ENCODE peak calls at places on chromosomes 12 and 14, in six cellular contexts. R is H9, M is IMR-90, Z is mesenchymal stem cell, U is H1, Q is trophoblast cell. H is an unnamed sample. For H3K4me1, the result is how much of the 10 kb centered on the place peaks cover.

GRCh38 chr12:101707131-101707782 is 9.8 kb downstream of the CHPT1 start:
- DNase-seq in Z (peak), Q (no peak), U (no peak), M (peak), R (no peak), H (no peak)

GRCh38 chr14:33986804-33987203 is 35.9 kb upstream of the EGLN3 start:
- DNase-seq in M (peak), R (no peak), Z (peak), U (no peak), Q (peak), H (no peak)

GRCh38 chr14:67137744-67138371 is 51.4 kb upstream of the GARIN2 start:
- DNase-seq in M (peak), Q (no peak), Z (peak), U (no peak), R (no peak), H (no peak)

GRCh38 chr12:3600039-3600720 is 109.2 kb downstream of the PRMT8 start:
- DNase-seq in Z (no peak), Q (peak), M (no peak), U (no peak), R (peak), H (no peak)

GRCh38 chr12:51752490-51752889 is 96.0 kb downstream of the FIGNL2 start:
- DNase-seq in R (no peak), M (peak), Z (peak), Q (peak), U (no peak), H (peak)

GRCh38 chr12:119671070-119671469 is 3.1 kb downstream of the PRKAB1 start:
- DNase-seq in U (no peak), R (no peak), M (no peak), Z (no peak), Q (no peak), H (no peak)

GRCh38 chr14:25048170-25049126 is 1.5 kb downstream of the STXBP6 start:
- DNase-seq in Z (no peak), M (peak), U (no peak), R (no peak), Q (no peak), H (no peak)

GRCh38 chr12:32877670-32878459 is 18.7 kb downstream of the PKP2 start:
- DNase-seq in Q (no peak), Z (peak), M (no peak), U (no peak), R (no peak), H (no peak)

GRCh38 chr12:128801879-128802391 is 21.8 kb downstream of the SLC15A4 start:
- DNase-seq in R (no peak), Z (peak), U (no peak), Q (no peak), M (peak), H (no peak)

GRCh38 chr12:108616941-108617858 is 16.5 kb downstream of the SELPLG start:
- DNase-seq in R (no peak), Z (peak), M (no peak), Q (no peak), U (no peak), H (no peak)

GRCh38 chr12:124601699-124602098 is 34.3 kb upstream of the NCOR2 start:
- DNase-seq in U (no peak), Z (no peak), Q (no peak), R (no peak), M (no peak), H (no peak)

GRCh38 chr12:98754095-98754494 is 109.0 kb downstream of the APAF1 start:
- DNase-seq in R (no peak), Z (peak), U (no peak), Q (no peak), M (peak), H (no peak)

GRCh38 chr12:1350055-1350933 is 244.1 kb downstream of the FBXL14 start:
- DNase-seq in Z (peak), Q (no peak), U (no peak), R (no peak), M (peak), H (no peak)

GRCh38 chr12:95998611-95999300 is 2.6 kb upstream of the HAL start:
- DNase-seq in U (peak), Q (peak), M (peak), Z (peak), R (peak), H (peak)

GRCh38 chr12:64666054-64666914 is 56.0 kb downstream of the RASSF3 start:
- DNase-seq in U (no peak), Q (no peak), M (peak), R (no peak), Z (peak), H (no peak)
- H2BK5ac ChIP-seq in U (no peak), Q (no peak), M (peak), R (no peak), Z (no peak), H (no peak)

GRCh38 chr14:92686763-92687427 is 61.5 kb downstream of the LGMN start:
- DNase-seq in Q (peak), R (peak), Z (peak), U (peak), M (peak), H (peak)
- H2AFZ ChIP-seq in Q (peak), R (no peak), Z (peak), U (peak), M (peak), H (peak)

GRCh38 chr14:105927661-105928060 is 401.3 kb downstream of the TMEM121 start:
- DNase-seq in Q (no peak), R (no peak), U (no peak), Z (no peak), M (no peak), H (no peak)
- H3K4me1 ChIP-seq in Q (under half), R (under half), U (under half), Z (under half), M (under half), H (under half)

GRCh38 chr12:49828143-49829091 is at the start of gene NCKAP5L:
- DNase-seq in Z (peak), M (peak), R (peak), U (peak), Q (peak), H (peak)

GRCh38 chr12:49825971-49826421 is 2.2 kb downstream of the NCKAP5L start:
- DNase-seq in R (no peak), U (no peak), Q (peak), Z (peak), M (peak), H (no peak)

GRCh38 chr12:49824886-49825285 is 3.3 kb downstream of the NCKAP5L start:
- DNase-seq in U (no peak), Q (peak), M (peak), R (no peak), Z (peak), H (no peak)

GRCh38 chr12:49825360-49825970 is 2.7 kb downstream of the NCKAP5L start:
- DNase-seq in Q (peak), U (no peak), R (no peak), M (peak), Z (peak), H (no peak)

DNA sequence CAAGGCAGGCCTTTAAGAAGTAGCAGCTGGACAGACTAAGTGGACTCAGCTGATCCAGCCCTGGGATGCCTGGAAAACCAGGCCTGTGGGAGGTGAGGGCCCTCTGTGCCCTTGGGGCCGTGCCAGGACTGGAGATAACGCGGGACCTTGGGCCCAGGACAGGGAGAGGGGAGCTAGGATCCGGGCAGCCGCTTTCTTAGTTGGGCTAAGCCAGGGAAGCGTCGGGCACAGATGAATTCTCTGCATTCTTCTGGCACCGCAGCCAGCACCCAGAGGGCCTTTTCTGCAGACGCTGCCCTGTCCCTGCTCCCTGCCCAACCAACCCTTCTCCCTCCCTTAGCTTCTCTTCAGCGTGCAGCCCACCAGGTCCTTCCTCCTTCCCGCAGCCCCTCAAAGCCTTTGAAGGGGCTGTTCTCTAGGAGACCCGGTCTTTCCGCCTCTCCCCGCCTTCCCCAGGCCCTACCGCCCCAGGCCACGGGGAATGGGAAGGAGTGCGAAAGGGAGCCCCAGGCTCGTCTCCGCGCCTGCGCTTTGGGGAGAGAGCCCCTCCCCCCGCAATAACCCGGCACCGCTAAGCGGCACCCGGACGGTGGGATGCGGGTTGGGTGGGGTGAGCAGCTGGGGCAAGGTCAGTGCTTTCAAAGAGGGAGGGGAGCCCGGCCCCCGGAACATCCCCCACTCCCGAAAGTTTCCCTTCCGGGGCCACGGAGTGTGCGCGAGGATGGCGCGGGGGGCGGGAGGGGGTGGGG is 688 bp downstream of the NCKAP5L start:
- DNase-seq in Q (peak), U (no peak), Z (peak), R (peak), M (peak), H (peak)
- H2BK5ac ChIP-seq in Q (peak), U (peak), Z (peak), R (no peak), M (peak), H (peak)

GRCh38 chr12:5243014-5243413 is 188.9 kb upstream of the NTF3 start:
- DNase-seq in Q (no peak), U (no peak), M (peak), R (no peak), Z (no peak), H (no peak)
- H2AFZ ChIP-seq in Q (no peak), U (no peak), M (no peak), R (no peak), Z (no peak), H (no peak)

GRCh38 chr12:75982974-75983660 is 48.5 kb downstream of the PHLDA1 start:
- DNase-seq in Q (no peak), Z (peak), U (no peak), R (no peak), M (no peak), H (no peak)
- H3K4me1 ChIP-seq in Q (under half), Z (under half), U (under half), R (under half), M (under half), H (under half)

GRCh38 chr12:18951219-18951618 is 178.3 kb upstream of the PLEKHA5 start:
- DNase-seq in Z (no peak), R (no peak), M (no peak), Q (no peak), U (no peak), H (no peak)
- H2BK5ac ChIP-seq in Z (no peak), R (no peak), M (no peak), Q (no peak), U (peak), H (no peak)

DNA sequence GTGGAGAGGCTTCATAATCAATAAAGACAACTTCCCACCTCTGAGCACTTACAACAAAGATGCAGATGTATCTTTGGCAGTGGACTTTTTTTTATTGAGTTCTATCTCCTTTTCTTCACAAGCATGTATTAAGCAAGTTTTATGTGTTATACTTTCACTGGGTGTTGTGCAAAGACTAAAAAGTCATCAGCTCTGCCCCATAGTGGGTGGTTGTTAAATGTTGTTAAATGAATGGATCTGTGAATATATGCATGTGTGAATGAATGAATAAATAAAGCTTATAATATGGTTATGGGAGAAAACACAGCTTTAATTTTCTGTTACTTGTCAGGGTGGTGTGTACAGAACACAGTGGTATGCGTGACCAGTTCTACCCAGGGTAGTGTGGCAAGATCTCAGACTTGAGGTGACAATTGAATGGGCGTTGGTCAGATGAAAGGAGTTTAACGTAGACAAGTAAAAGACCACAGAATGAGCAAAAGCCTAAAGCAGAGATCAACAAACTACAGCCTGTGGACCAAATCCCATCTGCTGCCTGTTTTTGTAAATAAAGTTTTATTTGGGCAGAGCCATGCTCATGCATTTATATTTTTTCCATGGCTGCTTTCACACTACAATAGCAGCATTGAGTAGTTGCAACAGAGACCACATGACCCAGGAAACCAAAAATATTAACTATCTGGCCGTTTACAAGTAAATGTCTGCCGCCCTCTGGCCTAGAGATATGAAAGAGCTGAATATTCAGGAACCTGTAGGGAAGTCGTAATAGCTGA is 207.3 kb upstream of the EEA1 start:
- DNase-seq in M (no peak), R (no peak), Q (no peak), Z (no peak), U (no peak), H (no peak)
- H2AFZ ChIP-seq in M (no peak), R (no peak), Q (no peak), Z (no peak), U (no peak), H (no peak)

GRCh38 chr14:69044965-69045555 is 66.0 kb upstream of the ACTN1 start:
- DNase-seq in Q (no peak), M (peak), Z (no peak), R (no peak), U (no peak), H (no peak)
- H3K4me1 ChIP-seq in Q (under half), M (under half), Z (under half), R (under half), U (under half), H (under half)

H was measured in neuronal stem cell.